ENCODE peak calls at places on chromosomes 12 and 14, in six cellular contexts. X is nephron progenitor cell, R is fibroblast of lung, D is astrocyte of the cerebellum, M is neural crest cell, J is thyroid gland. I is an unnamed sample.

GRCh38 chr14:103395245-103395644 is 10.0 kb downstream of the MARK3 start:
- DNase-seq in X (no peak), R (no peak), D (no peak), M (no peak), J (no peak), I (no peak)

GRCh38 chr14:67396381-67396965 is 15.5 kb downstream of the PLEK2 start:
- DNase-seq in X (no peak), R (no peak), D (no peak), M (no peak), J (no peak), I (no peak)

GRCh38 chr12:80936642-80937390 is 918 bp downstream of the LIN7A start:
- DNase-seq in X (peak), R (peak), D (no peak), M (peak), J (peak), I (no peak)

GRCh38 chr12:109923481-109924245 is 23.6 kb downstream of the TCHP start:
- DNase-seq in X (no peak), R (no peak), D (no peak), M (no peak), J (no peak), I (no peak)

GRCh38 chr14:75259510-75259855 is 19.1 kb upstream of the FOS start:
- DNase-seq in X (no peak), R (peak), D (peak), M (no peak), J (no peak), I (peak)

GRCh38 chr14:34299360-34299759 is 162.7 kb downstream of the SPTSSA start:
- DNase-seq in X (no peak), R (no peak), D (no peak), M (no peak), J (no peak), I (no peak)

GRCh38 chr14:36194645-36195044 is 18.1 kb upstream of the PTCSC3 start:
- DNase-seq in X (no peak), R (no peak), D (no peak), M (no peak), J (no peak), I (no peak)

GRCh38 chr14:50040401-50040775 is 76.0 kb downstream of the VCPKMT start:
- DNase-seq in X (no peak), R (peak), D (peak), M (no peak), J (no peak), I (no peak)

GRCh38 chr14:69055125-69055524 is 76.0 kb upstream of the ACTN1 start:
- DNase-seq in X (no peak), R (peak), D (no peak), M (no peak), J (no peak), I (no peak)

GRCh38 chr12:53105712-53106439 is 2.6 kb downstream of the SOAT2 start:
- DNase-seq in X (no peak), R (no peak), D (no peak), M (no peak), J (no peak), I (no peak)

GRCh38 chr12:83700858-83701257 is 1014.2 kb downstream of the TMTC2 start:
- DNase-seq in X (no peak), R (peak), D (peak), M (no peak), J (no peak), I (no peak)

GRCh38 chr12:115313929-115314328 is 630.0 kb upstream of the TBX3 start:
- DNase-seq in X (no peak), R (peak), D (peak), M (no peak), J (no peak), I (no peak)

DNA sequence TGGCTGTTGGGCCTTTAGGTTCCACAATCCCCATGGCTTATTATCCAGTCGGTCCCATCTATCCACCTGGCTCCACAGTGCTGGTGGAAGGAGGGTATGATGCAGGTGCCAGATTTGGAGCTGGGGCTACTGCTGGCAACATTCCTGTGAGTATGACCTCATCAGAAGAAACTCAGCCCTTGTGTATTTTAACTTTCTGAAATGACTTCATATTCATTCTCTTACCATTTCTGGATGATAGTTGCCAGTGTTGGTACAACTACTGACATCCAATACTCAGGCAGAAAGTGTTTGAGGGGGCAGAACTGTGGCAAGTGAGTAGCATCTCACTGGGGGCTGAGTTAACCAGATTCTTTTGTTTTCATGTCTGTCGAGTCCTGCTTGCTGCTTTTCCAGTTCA is 2.3 kb downstream of the DAZAP2 start:
- DNase-seq in X (no peak), R (peak), D (no peak), M (no peak), J (no peak), I (no peak)
- TF ChIP-seq CTCF in X (no peak), R (no peak), D (no peak), M (no peak), J (no peak), I (no peak)

DNA sequence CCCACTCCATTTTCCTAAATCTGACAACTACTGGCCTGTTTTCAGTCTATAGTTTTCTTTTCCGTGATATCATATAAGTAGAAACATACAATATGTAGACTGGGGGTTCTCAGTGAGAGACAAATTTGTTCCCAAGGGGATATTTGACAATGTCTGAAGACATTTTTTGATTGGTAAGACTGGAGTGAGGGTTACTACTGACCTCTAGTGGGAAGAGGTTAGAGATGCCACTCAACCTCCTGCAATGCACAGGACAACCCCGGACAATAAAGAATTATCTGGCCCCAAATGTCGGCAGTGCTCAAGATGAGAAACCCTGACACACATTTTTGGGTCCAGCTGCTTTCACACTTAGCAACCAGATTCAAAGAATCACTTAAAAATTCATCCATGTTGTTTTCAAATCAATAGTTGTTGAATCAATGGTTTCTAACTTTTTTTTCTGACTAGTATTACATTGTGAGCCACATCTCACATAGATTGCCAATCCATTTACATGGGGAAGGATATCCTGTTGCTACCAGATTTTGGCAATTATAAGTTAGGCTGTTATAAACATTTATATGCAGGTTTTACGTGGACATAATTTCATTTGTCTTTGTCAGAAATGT is 307.1 kb downstream of the RPL10L start:
- DNase-seq in X (no peak), R (peak), D (peak), M (peak), J (no peak), I (no peak)
- TF ChIP-seq CTCF in X (peak), R (peak), D (peak), M (peak), J (peak), I (no peak)

DNA sequence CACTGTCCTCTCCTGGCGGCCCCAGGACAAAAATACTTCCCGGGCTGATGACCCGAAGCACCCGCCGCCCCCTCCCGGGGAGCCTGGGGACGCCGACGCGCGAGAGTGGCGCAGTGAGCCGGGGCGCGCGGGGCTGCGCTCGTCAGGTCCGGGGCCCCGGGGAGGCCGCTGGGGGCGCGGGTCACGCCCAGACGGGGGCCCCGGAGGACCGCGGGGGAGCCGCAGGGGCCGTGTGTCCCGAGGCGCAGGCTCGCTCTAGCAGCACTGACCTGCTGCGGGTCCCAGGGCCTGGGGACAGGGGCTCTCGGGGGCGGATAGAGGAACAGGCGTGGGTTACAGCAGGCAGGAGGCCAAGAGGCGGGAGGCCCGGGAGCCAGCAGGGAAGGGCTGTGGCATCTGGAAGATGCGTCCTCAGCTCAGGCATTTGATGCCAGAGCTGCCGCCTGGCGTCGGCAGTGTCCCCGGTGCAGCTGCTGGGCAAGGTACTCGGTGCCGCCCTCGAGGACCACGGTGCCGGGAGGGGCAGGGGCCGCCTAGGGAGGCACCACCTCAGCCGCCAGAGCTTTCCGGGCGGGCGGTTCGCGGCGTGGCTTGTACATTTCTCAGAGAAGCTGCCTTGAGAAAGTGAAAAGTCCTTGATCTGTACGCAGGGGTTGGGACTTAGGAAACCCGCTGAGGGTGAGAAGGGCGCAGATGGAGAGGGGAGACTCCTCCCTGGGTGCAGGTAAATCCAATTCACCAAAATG is 1.2 kb downstream of the WNT5B start:
- DNase-seq in X (peak), R (peak), D (no peak), M (peak), J (peak), I (no peak)
- TF ChIP-seq CTCF in X (peak), R (peak), D (peak), M (peak), J (peak), I (peak)

GRCh38 chr12:30694971-30695326 is 720 bp downstream of the IPO8 start:
- DNase-seq in X (peak), R (peak), D (no peak), M (peak), J (peak), I (no peak)
- TF ChIP-seq CTCF in X (no peak), R (no peak), D (no peak), M (no peak), J (no peak), I (no peak)

GRCh38 chr14:89219056-89219455 is 198.0 kb downstream of the FOXN3 start:
- DNase-seq in X (no peak), R (no peak), D (no peak), M (no peak), J (no peak), I (no peak)

GRCh38 chr14:89212386-89213235 is 204.4 kb downstream of the FOXN3 start:
- DNase-seq in X (no peak), R (no peak), D (no peak), M (no peak), J (no peak), I (no peak)

GRCh38 chr14:89215166-89215940 is 201.7 kb downstream of the FOXN3 start:
- DNase-seq in X (no peak), R (no peak), D (no peak), M (no peak), J (peak), I (no peak)

GRCh38 chr14:89217876-89218275 is 199.2 kb downstream of the FOXN3 start:
- DNase-seq in X (no peak), R (no peak), D (no peak), M (no peak), J (no peak), I (no peak)

DNA sequence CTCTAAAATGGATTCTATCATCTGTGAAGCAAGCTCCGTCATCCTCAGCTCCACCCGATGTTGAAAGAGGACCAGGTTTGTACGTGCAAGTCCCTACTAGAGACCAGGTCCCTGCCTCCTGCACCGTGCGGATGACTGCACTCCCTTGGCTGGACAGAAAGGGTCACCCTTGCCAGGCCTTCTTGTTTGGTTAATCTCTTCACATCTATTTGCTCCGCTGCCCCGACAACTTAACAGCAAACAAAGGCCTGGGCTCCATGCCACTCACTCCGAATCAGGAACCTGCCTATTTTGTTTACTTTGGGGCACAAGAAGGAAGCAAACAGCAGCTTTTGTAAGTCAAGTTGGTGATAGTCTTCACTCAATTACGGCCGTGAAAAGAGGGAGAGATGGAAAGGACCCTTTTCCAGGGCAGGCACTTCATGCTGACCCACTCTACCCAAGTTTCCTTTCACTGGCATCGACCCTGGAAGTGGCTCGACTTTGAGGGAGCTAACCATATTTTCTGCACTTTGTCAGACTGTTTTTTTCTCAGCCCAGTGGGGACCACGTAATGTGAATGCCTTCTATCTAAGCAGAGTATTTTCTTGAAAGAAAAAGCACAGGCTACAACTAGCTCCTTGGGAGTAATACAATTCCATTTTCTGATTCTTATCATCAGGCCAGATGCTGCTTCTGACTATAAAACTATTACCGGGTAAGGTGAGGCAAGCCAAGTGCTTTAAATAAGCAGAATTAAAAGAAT is 202.6 kb downstream of the FOXN3 start:
- DNase-seq in X (no peak), R (peak), D (no peak), M (no peak), J (peak), I (no peak)
- TF ChIP-seq CTCF in X (no peak), R (no peak), D (no peak), M (no peak), J (peak), I (no peak)

GRCh38 chr12:57231276-57232021 is 1.9 kb downstream of the SHMT2 start:
- DNase-seq in X (no peak), R (no peak), D (no peak), M (no peak), J (no peak), I (no peak)

GRCh38 chr12:57227315-57228115 is 2.0 kb upstream of the SHMT2 start:
- DNase-seq in X (no peak), R (no peak), D (no peak), M (no peak), J (no peak), I (no peak)

GRCh38 chr12:57230381-57231155 is 1.1 kb downstream of the SHMT2 start:
- DNase-seq in X (no peak), R (peak), D (no peak), M (no peak), J (no peak), I (no peak)

GRCh38 chr12:57229634-57230380 is at the start of gene SHMT2:
- DNase-seq in X (peak), R (peak), D (peak), M (peak), J (peak), I (peak)

GRCh38 chr12:57229041-57229633 is 374 bp upstream of the SHMT2 start:
- DNase-seq in X (no peak), R (no peak), D (no peak), M (no peak), J (no peak), I (no peak)
- TF ChIP-seq CTCF in X (no peak), R (no peak), D (peak), M (no peak), J (peak), I (no peak)

GRCh38 chr12:57547366-57548315 is 649 bp upstream of the DCTN2 start:
- DNase-seq in X (no peak), R (no peak), D (no peak), M (no peak), J (no peak), I (no peak)
- TF ChIP-seq CTCF in X (no peak), R (no peak), D (no peak), M (no peak), J (no peak), I (no peak)

GRCh38 chr12:49288412-49288853 is 6.5 kb upstream of the PRPH start:
- DNase-seq in X (peak), R (peak), D (peak), M (peak), J (peak), I (no peak)
- TF ChIP-seq CTCF in X (peak), R (peak), D (peak), M (peak), J (peak), I (peak)